ENCODE peak calls at places on chromosomes 13 and 19, in ten cellular contexts. G, P, H, X, D, I, S, Q, Z and E are unnamed samples.
A peak's percentile ranks its signal among the peaks of the same experiment; 100 is the strongest.

GRCh38 chr13:102399791-102400618 is 1.8 kb downstream of the FGF14 start:
- DNase-seq in D (peak; percentile 13), G (no peak), S (peak; percentile 66), Z (no peak), X (peak; percentile 21), Q (peak; percentile 86), P (no peak), H (no peak), I (peak; percentile 53), E (no peak)

GRCh38 chr13:75139291-75139690 is 342.7 kb downstream of the TBC1D4 start:
- DNase-seq in Q (no peak), I (no peak), X (no peak), H (no peak), D (no peak), Z (no peak), S (no peak), G (no peak), P (no peak), E (no peak)

GRCh38 chr19:45789035-45789786 is 3.4 kb downstream of the DMWD start:
- DNase-seq in P (no peak), H (no peak), G (no peak), X (no peak), D (no peak), Q (no peak), I (no peak), Z (no peak), S (no peak), E (no peak)

GRCh38 chr13:25906211-25906661 is 145.6 kb downstream of the SHISA2 start:
- DNase-seq in Q (no peak), D (no peak), G (no peak), Z (no peak), I (no peak), X (no peak), S (no peak), H (no peak), P (no peak), E (no peak)

GRCh38 chr13:96091164-96091931 is 1.4 kb downstream of the HS6ST3 start:
- DNase-seq in Z (peak; percentile 41), Q (peak; percentile 87), I (no peak), X (no peak), D (no peak), H (no peak), S (no peak), P (no peak), G (no peak), E (no peak)

GRCh38 chr13:43244482-43244881 is 221.1 kb downstream of the DNAJC15 start:
- DNase-seq in D (no peak), I (no peak), H (no peak), Q (no peak), X (no peak), P (no peak), Z (no peak), S (no peak), G (no peak), E (peak; percentile 27)

GRCh38 chr13:93450761-93451160 is 224.2 kb downstream of the GPC6 start:
- DNase-seq in G (no peak), S (no peak), X (no peak), Q (no peak), I (no peak), Z (no peak), D (no peak), P (no peak), H (no peak), E (no peak)

GRCh38 chr19:28482221-28482620 is 730.7 kb downstream of the UQCRFS1 start:
- DNase-seq in G (no peak), Z (no peak), P (no peak), X (no peak), H (no peak), Q (no peak), I (no peak), S (no peak), D (no peak), E (no peak)

GRCh38 chr19:48683349-48683748 is 10.5 kb upstream of the NTN5 start:
- DNase-seq in Q (no peak), X (peak; percentile 44), P (peak; percentile 62), Z (no peak), D (no peak), S (no peak), I (no peak), G (peak; percentile 66), H (no peak), E (no peak)

GRCh38 chr13:43309301-43309700 is 285.9 kb downstream of the DNAJC15 start:
- DNase-seq in X (no peak), S (no peak), Q (no peak), P (no peak), I (no peak), G (no peak), Z (no peak), D (no peak), H (no peak), E (no peak)

GRCh38 chr13:40185393-40185792 is 481.0 kb downstream of the FOXO1 start:
- DNase-seq in Q (no peak), P (no peak), G (no peak), Z (no peak), H (no peak), I (no peak), X (no peak), D (no peak), S (no peak), E (no peak)

GRCh38 chr13:47672982-47673670 is 327.9 kb downstream of the SUCLA2 start:
- DNase-seq in Z (no peak), H (no peak), G (no peak), X (no peak), S (no peak), I (no peak), P (no peak), Q (no peak), D (no peak), E (no peak)

GRCh38 chr13:33817843-33818661 is at the start of gene RFC3:
- DNase-seq in G (peak; percentile 84), Q (peak; percentile 98), D (peak; percentile 84), P (peak; percentile 86), I (peak; percentile 92), X (peak; percentile 89), H (peak; percentile 87), S (peak; percentile 96), Z (peak; percentile 91), E (peak; percentile 94)

GRCh38 chr19:50430888-50431342 is 1.8 kb upstream of the MYBPC2 start:
- DNase-seq in P (no peak), S (no peak), H (no peak), D (no peak), Z (no peak), I (no peak), X (no peak), Q (no peak), G (no peak), E (no peak)

GRCh38 chr19:43148233-43148632 is 38.1 kb downstream of the PSG5 start:
- DNase-seq in X (no peak), G (no peak), H (no peak), S (no peak), P (no peak), Q (no peak), D (no peak), Z (no peak), I (no peak), E (no peak)

GRCh38 chr13:80039000-80039399 is 301.9 kb downstream of the SPRY2 start:
- DNase-seq in H (no peak), G (no peak), P (no peak), X (no peak), Q (no peak), Z (no peak), S (no peak), D (no peak), I (no peak), E (no peak)

GRCh38 chr13:99157046-99157445 is 43.6 kb upstream of the UBAC2 start:
- DNase-seq in Z (no peak), Q (no peak), X (no peak), S (no peak), G (no peak), D (no peak), P (no peak), I (no peak), H (no peak), E (no peak)

GRCh38 chr19:1189419-1189818 is 15.4 kb upstream of the SBNO2 start:
- DNase-seq in G (no peak), D (no peak), H (peak; percentile 68), I (no peak), P (no peak), Z (no peak), X (peak; percentile 43), Q (no peak), S (no peak), E (peak; percentile 49)

GRCh38 chr19:926595-927043 is 784 bp downstream of the ARID3A start:
- DNase-seq in P (no peak), I (no peak), Z (no peak), X (no peak), H (peak; percentile 53), G (peak; percentile 14), D (no peak), Q (no peak), S (no peak), E (no peak)

GRCh38 chr19:11420894-11421606 is 1.9 kb upstream of the RGL3 start:
- DNase-seq in D (no peak), Z (no peak), P (no peak), Q (no peak), S (no peak), X (no peak), G (peak; percentile 9), H (no peak), I (no peak), E (no peak)

GRCh38 chr13:97028441-97029299 is 34.4 kb upstream of the OXGR1 start:
- DNase-seq in D (no peak), G (peak; percentile 46), S (no peak), X (peak; percentile 41), I (peak; percentile 28), Z (peak; percentile 78), Q (peak; percentile 91), H (peak; percentile 40), P (peak; percentile 59), E (no peak)

GRCh38 chr13:48626077-48626449 is 27.7 kb upstream of the CYSLTR2 start:
- DNase-seq in S (no peak), P (no peak), H (no peak), Z (no peak), D (no peak), X (no peak), G (no peak), I (no peak), Q (no peak), E (no peak)

GRCh38 chr13:25135896-25136295 is 36.2 kb downstream of the AMER2 start:
- DNase-seq in Z (no peak), X (no peak), G (no peak), H (no peak), P (no peak), Q (no peak), S (no peak), I (no peak), D (no peak), E (no peak)

GRCh38 chr13:19959141-19959830 is 759 bp downstream of the ZMYM2 start:
- DNase-seq in G (peak; percentile 33), H (peak; percentile 56), Z (peak; percentile 67), X (peak; percentile 70), S (no peak), I (peak; percentile 66), D (peak; percentile 61), Q (peak; percentile 93), P (peak; percentile 24), E (peak; percentile 41)

GRCh38 chr19:34391813-34392212 is 12.4 kb upstream of the PDCD2L start:
- DNase-seq in X (no peak), Q (no peak), G (no peak), I (no peak), P (no peak), D (no peak), H (no peak), Z (no peak), S (no peak), E (no peak)

GRCh38 chr13:110036060-110036459 is 249.7 kb upstream of the IRS2 start:
- DNase-seq in H (no peak), S (no peak), D (no peak), I (no peak), X (no peak), Z (no peak), Q (no peak), G (no peak), P (no peak), E (no peak)

GRCh38 chr19:4068058-4068966 is 1.6 kb upstream of the ZBTB7A start:
- DNase-seq in P (no peak), H (no peak), S (no peak), Q (peak; percentile 89), D (no peak), G (no peak), Z (no peak), X (no peak), I (no peak), E (no peak)

GRCh38 chr19:46601318-46602224 is at the start of gene CALM3:
- DNase-seq in G (no peak), I (no peak), S (peak; percentile 59), Z (peak; percentile 39), P (no peak), H (no peak), D (no peak), X (no peak), Q (peak; percentile 88), E (no peak)